ENCODE peak calls at places on chromosomes 12 and 14, in four cellular contexts. A is skeletal muscle cell, S is astrocyte of the spinal cord, Z is left ventricle myocardium inferior. V is an unnamed sample.
A peak's percentile ranks its signal among the peaks of the same experiment; 100 is the strongest.

GRCh38 chr12:40002178-40003169 is 103.4 kb downstream of the SLC2A13 start:
- DNase-seq in A (no peak), Z (no peak), S (no peak), V (no peak)

GRCh38 chr12:69987453-69988102 is 162.6 kb downstream of the MYRFL start:
- DNase-seq in A (peak; percentile 92), Z (no peak), S (peak; percentile 82), V (peak; percentile 72)

GRCh38 chr12:89768586-89769482 is 60.2 kb upstream of the ATP2B1 start:
- DNase-seq in A (peak; percentile 99), S (peak; percentile 92), Z (no peak), V (peak; percentile 79)

GRCh38 chr12:1583421-1584078 is 10.8 kb downstream of the FBXL14 start:
- DNase-seq in Z (no peak), A (no peak), S (peak; percentile 89), V (peak; percentile 86)

GRCh38 chr12:107328442-107329133 is 235.2 kb upstream of the CRY1 start:
- DNase-seq in A (peak; percentile 30), Z (no peak), S (peak; percentile 73), V (no peak)

GRCh38 chr12:121190523-121191031 is 19.4 kb upstream of the P2RX4 start:
- DNase-seq in Z (no peak), A (peak; percentile 74), S (peak; percentile 86), V (peak; percentile 86)

GRCh38 chr12:124774462-124775167 is 89.0 kb downstream of the SCARB1 start:
- DNase-seq in S (peak; percentile 99), Z (no peak), A (peak; percentile 99), V (no peak)

GRCh38 chr12:45435945-45436710 is 220.2 kb downstream of the ANO6 start:
- DNase-seq in S (no peak), Z (no peak), A (no peak), V (no peak)

GRCh38 chr12:126708492-126708896 is 1558.5 kb upstream of the TMEM132C start:
- DNase-seq in A (peak; percentile 60), Z (no peak), S (peak; percentile 83), V (no peak)

GRCh38 chr12:82608706-82609105 is 78.0 kb upstream of the TMTC2 start:
- DNase-seq in A (no peak), Z (no peak), S (no peak), V (no peak)

GRCh38 chr12:11607313-11608081 is 42.0 kb upstream of the ETV6 start:
- DNase-seq in A (no peak), Z (no peak), S (no peak), V (peak; percentile 49)

GRCh38 chr12:54360717-54361456 is 3.4 kb downstream of the GPR84 start:
- DNase-seq in Z (peak; percentile 71), S (peak; percentile 83), A (no peak), V (no peak)

GRCh38 chr12:34398366-34398705 is 376.0 kb downstream of the ALG10 start:
- DNase-seq in A (no peak), S (no peak), Z (no peak), V (no peak)

GRCh38 chr12:132199101-132199500 is 54.8 kb downstream of the NOC4L start:
- DNase-seq in S (no peak), A (no peak), Z (no peak), V (no peak)

GRCh38 chr12:14390449-14390848 is 25.0 kb downstream of the ATF7IP start:
- DNase-seq in S (no peak), A (no peak), Z (no peak), V (no peak)
- H3K4me3 ChIP-seq in S (no peak overlapping the region), A (no peak overlapping the region), Z (peak overlapping the region; percentile 2), V (no peak overlapping the region)

DNA sequence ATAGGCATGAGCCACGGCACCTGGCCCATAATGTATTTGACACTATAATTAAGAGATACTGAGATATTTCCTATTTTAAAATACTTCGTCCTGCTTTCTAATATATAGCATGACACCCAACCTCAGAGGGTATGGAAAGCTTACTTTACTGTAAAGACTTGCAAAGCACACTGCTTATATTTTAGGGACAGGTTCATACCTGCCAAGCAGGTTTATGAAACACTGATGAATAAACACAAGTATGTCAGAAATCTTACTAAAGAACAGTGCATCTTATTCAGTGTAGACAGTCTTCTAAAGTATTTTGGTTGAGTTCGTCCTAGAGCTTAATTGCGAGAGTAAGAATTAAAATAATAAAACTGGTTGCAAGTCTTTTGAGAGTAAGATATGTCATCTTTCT is 65.4 kb downstream of the PPFIBP1 start:
- DNase-seq in A (no peak), Z (no peak), S (no peak), V (no peak)
- H3K4me3 ChIP-seq in A (no peak overlapping the region), Z (no peak overlapping the region), S (no peak overlapping the region), V (no peak overlapping the region)

DNA sequence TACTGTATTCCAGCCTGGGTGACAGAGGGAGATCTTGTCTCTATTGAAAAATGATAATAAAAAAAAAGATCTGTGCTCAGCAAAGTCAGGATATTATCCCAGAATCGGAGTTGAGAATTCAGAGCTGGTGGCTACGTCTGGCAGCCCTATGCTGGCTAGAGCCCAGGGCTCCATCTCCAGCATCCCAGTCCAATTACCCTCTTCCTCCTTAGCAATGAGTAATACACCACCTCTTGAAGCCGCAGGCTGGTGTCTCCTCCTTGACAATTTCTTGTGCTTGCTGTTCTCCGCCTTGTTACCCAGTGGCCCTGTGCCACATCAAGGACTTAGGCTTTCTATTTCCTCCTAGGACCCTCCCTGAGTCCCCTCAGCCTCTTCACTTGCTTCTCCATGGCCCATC is 38.4 kb upstream of the DDX11 start:
- DNase-seq in Z (no peak), A (no peak), S (no peak), V (no peak)
- H3K4me3 ChIP-seq in Z (no peak overlapping the region), A (no peak overlapping the region), S (no peak overlapping the region), V (no peak overlapping the region)

GRCh38 chr14:75259946-75260545 is 18.6 kb upstream of the FOS start:
- DNase-seq in A (no peak), S (no peak), Z (no peak), V (no peak)
- H3K4me3 ChIP-seq in A (no peak overlapping the region), S (no peak overlapping the region), Z (peak overlapping the region; percentile 64), V (no peak overlapping the region)

GRCh38 chr12:120121766-120122293 is 5.3 kb upstream of the RAB35 start:
- DNase-seq in A (no peak), Z (no peak), S (no peak), V (no peak)
- H3K4me3 ChIP-seq in A (no peak overlapping the region), Z (no peak overlapping the region), S (no peak overlapping the region), V (no peak overlapping the region)

DNA sequence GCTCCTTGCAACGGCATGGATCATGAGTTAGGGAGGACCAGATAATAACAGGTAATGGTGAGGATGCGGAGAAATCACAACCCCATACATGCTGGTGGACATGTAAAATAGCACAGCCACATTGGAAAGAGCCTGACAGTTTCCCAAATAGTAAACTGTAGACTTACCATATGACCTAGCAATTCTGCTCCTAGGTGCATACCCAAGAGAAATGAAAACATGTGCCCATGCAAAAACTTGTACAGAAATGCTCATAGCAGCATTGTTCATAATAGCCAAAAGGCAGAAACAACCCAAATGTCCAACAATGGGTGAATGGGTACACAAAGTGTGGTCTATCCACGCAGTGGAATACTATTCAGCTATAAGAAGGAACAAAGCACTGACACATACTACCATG is 97.5 kb upstream of the VRK1 start:
- DNase-seq in Z (no peak), S (no peak), A (no peak), V (no peak)
- H3K4me3 ChIP-seq in Z (no peak overlapping the region), S (no peak overlapping the region), A (no peak overlapping the region), V (no peak overlapping the region)